ENCODE peak calls at places on chromosomes 5 and 9, in ten cellular contexts. O, C, Z, Y, F, X, M, I, P and K are unnamed samples. For H3K9me3 and H3K27me3, the result is how much of the 10 kb centered on the place peaks cover.

GRCh38 chr9:7520396-7520795 is 279.2 kb downstream of the DMAC1 start:
- DNase-seq in O (no peak), C (no peak), Z (no peak), Y (no peak), F (no peak), X (no peak), M (no peak), I (no peak), P (no peak), K (no peak)

GRCh38 chr5:35230043-35230611 is at the start of gene PRLR:
- DNase-seq in O (peak), C (peak), Z (peak), Y (peak), F (peak), X (peak), M (no peak), I (peak), P (no peak), K (no peak)

GRCh38 chr9:79542735-79543504 is 28.8 kb upstream of the TLE4 start:
- DNase-seq in O (no peak), C (no peak), Z (no peak), Y (no peak), F (no peak), X (no peak), M (no peak), I (no peak), P (no peak), K (no peak)

GRCh38 chr9:114026335-114026734 is 51.8 kb downstream of the AMBP start:
- DNase-seq in O (no peak), C (no peak), Z (peak), Y (no peak), F (no peak), X (no peak), M (no peak), I (no peak), P (no peak), K (no peak)

GRCh38 chr9:101736723-101737122 is 1.7 kb downstream of the GRIN3A start:
- DNase-seq in O (peak), C (peak), Z (no peak), Y (peak), F (no peak), X (no peak), M (no peak), I (peak), P (no peak), K (no peak)

GRCh38 chr9:127524373-127524772 is 73.1 kb downstream of the LRSAM1 start:
- DNase-seq in O (no peak), C (no peak), Z (no peak), Y (no peak), F (no peak), X (no peak), M (no peak), I (no peak), P (peak), K (no peak)

GRCh38 chr5:32810812-32811211 is 99.7 kb downstream of the NPR3 start:
- DNase-seq in O (no peak), C (no peak), Z (no peak), Y (no peak), F (no peak), X (no peak), M (no peak), I (no peak), P (no peak), K (no peak)

GRCh38 chr5:148559461-148559860 is 94.9 kb downstream of the HTR4 start:
- DNase-seq in O (no peak), C (no peak), Z (no peak), Y (no peak), F (peak), X (no peak), M (no peak), I (no peak), P (no peak), K (no peak)

GRCh38 chr9:129276486-129277260 is 98.6 kb upstream of the IER5L start:
- DNase-seq in O (peak), C (peak), Z (peak), Y (peak), F (peak), X (no peak), M (no peak), I (no peak), P (no peak), K (no peak)

DNA sequence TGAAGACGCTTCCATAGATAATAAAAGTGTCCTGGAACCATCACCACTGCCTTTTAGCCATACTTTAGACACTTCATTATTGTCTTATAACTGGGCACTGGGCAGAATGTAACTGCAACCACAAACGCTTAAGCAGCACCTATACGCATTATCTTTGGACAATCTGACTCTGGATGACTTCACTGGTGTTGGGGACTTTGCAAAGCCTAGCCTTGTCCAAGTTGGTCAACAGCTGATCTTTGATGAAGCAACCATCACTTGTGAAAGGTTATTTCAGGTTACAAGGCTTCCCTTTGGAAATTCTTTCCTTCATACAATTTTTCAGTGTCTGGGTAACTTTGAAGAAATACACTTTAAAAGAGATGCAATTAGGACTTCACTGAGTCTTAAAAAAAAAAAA is 77.8 kb upstream of the ZNF462 start:
- DNase-seq in O (no peak), C (no peak), Z (no peak), Y (no peak), F (no peak), X (no peak), M (no peak), I (no peak), P (no peak), K (no peak)
- H3K9me3 ChIP-seq in O (under half), C (under half), Z (under half), Y (under half), F (under half), X (under half), M (under half), I (under half), P (under half), K (under half)

GRCh38 chr5:459562-460412 is 16.8 kb downstream of the EXOC3 start:
- DNase-seq in O (no peak), C (no peak), Z (peak), Y (no peak), F (peak), X (no peak), M (no peak), I (no peak), P (no peak), K (no peak)
- TF ChIP-seq CTCF in O (no peak), C (no peak), Z (no peak), Y (no peak), F (no peak), X (no peak), M (no peak), I (no peak), P (no peak), K (no peak)

GRCh38 chr9:123373447-123373923 is 17.5 kb downstream of the CRB2 start:
- DNase-seq in O (no peak), C (no peak), Z (no peak), Y (no peak), F (no peak), X (peak), M (no peak), I (no peak), P (no peak), K (no peak)

GRCh38 chr9:123371228-123371584 is 15.2 kb downstream of the CRB2 start:
- DNase-seq in O (no peak), C (no peak), Z (no peak), Y (no peak), F (no peak), X (no peak), M (no peak), I (no peak), P (no peak), K (no peak)

GRCh38 chr9:123371805-123372590 is 16.0 kb downstream of the CRB2 start:
- DNase-seq in O (no peak), C (no peak), Z (no peak), Y (no peak), F (no peak), X (no peak), M (no peak), I (no peak), P (no peak), K (no peak)

GRCh38 chr9:123373941-123374340 is 17.9 kb downstream of the CRB2 start:
- DNase-seq in O (no peak), C (no peak), Z (no peak), Y (peak), F (no peak), X (peak), M (no peak), I (no peak), P (no peak), K (no peak)

GRCh38 chr9:123372766-123373446 is 16.9 kb downstream of the CRB2 start:
- DNase-seq in O (no peak), C (no peak), Z (no peak), Y (no peak), F (no peak), X (no peak), M (no peak), I (no peak), P (no peak), K (no peak)
- H3K27me3 ChIP-seq in O (under half), C (under half), Z (under half), Y (under half), F (under half), X (half or more), M (under half), I (under half), P (under half), K (under half)

DNA sequence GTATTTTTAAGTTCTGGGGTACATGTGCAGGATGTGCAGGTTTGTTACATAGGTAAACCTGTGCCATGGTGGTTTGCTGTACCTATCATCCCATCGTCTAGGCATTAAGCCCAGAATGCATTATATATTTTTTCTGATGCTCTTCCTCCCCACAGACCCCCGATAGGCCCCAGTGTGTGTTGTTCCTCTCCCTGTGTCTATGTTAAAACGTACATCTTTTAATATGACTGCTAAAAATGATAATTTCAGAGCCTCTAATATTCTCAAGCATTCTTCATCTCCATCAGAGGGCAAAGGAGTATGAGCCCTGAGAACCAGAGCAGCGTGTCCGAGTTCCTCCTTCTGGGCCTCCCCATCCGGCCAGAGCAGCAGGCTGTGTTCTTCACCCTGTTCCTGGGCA is at the start of gene OR1J2:
- DNase-seq in O (no peak), C (no peak), Z (no peak), Y (no peak), F (no peak), X (no peak), M (no peak), I (no peak), P (no peak), K (no peak)
- H3K9me3 ChIP-seq in O (under half), C (under half), Z (under half), Y (under half), F (under half), X (under half), M (under half), I (under half), P (under half), K (under half)